ENCODE peak calls at places on chromosomes 6 and 20, in six cellular contexts. G is substantia nigra, Y is cerebellar cortex, X is activated T-cell treated with anti-CD3 and anti-CD28 coated beads for 1 hour, Q is cerebellar nuclear complex, S is psoas muscle. Z is an unnamed sample.
A peak's percentile ranks its signal among the peaks of the same experiment; 100 is the strongest.

GRCh38 chr6:106254636-106255035 is 70.9 kb downstream of the ATG5 start:
- DNase-seq in G (no peak), Y (no peak), X (no peak), Q (no peak), S (no peak), Z (no peak)

GRCh38 chr20:11271319-11271718 is 597.5 kb upstream of the JAG1 start:
- DNase-seq in G (no peak), Y (peak; percentile 67), X (no peak), Q (no peak), S (no peak), Z (no peak)

GRCh38 chr6:167214216-167214615 is 56.4 kb upstream of the GPR31 start:
- DNase-seq in G (no peak), Y (peak; percentile 66), X (no peak), Q (no peak), S (no peak), Z (no peak)

GRCh38 chr20:38216736-38217595 is 43.6 kb downstream of the KIAA1755 start:
- DNase-seq in G (no peak), Y (no peak), X (no peak), Q (no peak), S (no peak), Z (no peak)

GRCh38 chr20:23659989-23660837 is 22.5 kb upstream of the CST3 start:
- DNase-seq in G (no peak), Y (no peak), X (no peak), Q (no peak), S (no peak), Z (no peak)

GRCh38 chr20:3781153-3781910 is at the start of gene SPEF1:
- DNase-seq in G (peak; percentile 69), Y (peak; percentile 98), X (no peak), Q (peak; percentile 81), S (peak; percentile 69), Z (peak; percentile 94)

GRCh38 chr6:84645000-84645399 is 119.4 kb downstream of the TBX18 start:
- DNase-seq in G (no peak), Y (no peak), X (no peak), Q (no peak), S (no peak), Z (no peak)

GRCh38 chr20:31712564-31713311 is 9.9 kb downstream of the BCL2L1 start:
- DNase-seq in G (peak; percentile 88), Y (peak; percentile 59), X (no peak), Q (no peak), S (peak; percentile 87), Z (peak; percentile 48)

GRCh38 chr6:6556738-6557503 is 31.6 kb upstream of the LY86 start:
- DNase-seq in G (peak; percentile 6), Y (peak; percentile 31), X (peak; percentile 7), Q (no peak), S (no peak), Z (peak; percentile 32)

GRCh38 chr6:88761237-88762031 is 202.0 kb downstream of the RNGTT start:
- DNase-seq in G (no peak), Y (no peak), X (no peak), Q (no peak), S (no peak), Z (no peak)

GRCh38 chr6:16602035-16602434 is 159.2 kb downstream of the ATXN1 start:
- DNase-seq in G (no peak), Y (no peak), X (no peak), Q (no peak), S (no peak), Z (no peak)

GRCh38 chr6:112081569-112081968 is 5.7 kb downstream of the TUBE1 start:
- DNase-seq in G (no peak), Y (no peak), X (no peak), Q (no peak), S (no peak), Z (no peak)

Z was measured in frontal cortex.